ENCODE peak calls at places on chromosomes 3 and 15, in eight cellular contexts. H, V, F, D, A, X, J and Q are unnamed samples.

GRCh38 chr3:180680097-180680430 is 775 bp upstream of the CCDC39 start:
- DNase-seq in H (peak; percentile 49), V (no peak), F (peak; percentile 50), D (peak; percentile 30), A (no peak), X (peak; percentile 44), J (no peak), Q (no peak)

GRCh38 chr3:141681390-141681780 is 56.7 kb upstream of the RNF7 start:
- DNase-seq in H (no peak), V (no peak), F (no peak), D (no peak), A (no peak), X (no peak), J (no peak), Q (no peak)

GRCh38 chr3:160200328-160200727 is 24.9 kb upstream of the C3orf80 start:
- DNase-seq in H (no peak), V (peak; percentile 9), F (no peak), D (no peak), A (no peak), X (no peak), J (no peak), Q (no peak)

GRCh38 chr3:113531826-113532697 is at the start of gene SIDT1:
- DNase-seq in H (no peak), V (no peak), F (peak; percentile 83), D (peak; percentile 78), A (no peak), X (peak; percentile 55), J (peak; percentile 90), Q (no peak)

GRCh38 chr15:78421241-78421994 is 16.6 kb upstream of the IREB2 start:
- DNase-seq in H (no peak), V (no peak), F (no peak), D (no peak), A (no peak), X (no peak), J (no peak), Q (no peak)

GRCh38 chr3:38374221-38374620 is 27.6 kb downstream of the XYLB start:
- DNase-seq in H (no peak), V (no peak), F (no peak), D (no peak), A (no peak), X (no peak), J (no peak), Q (no peak)

GRCh38 chr3:67349551-67350174 is 304.7 kb downstream of the SUCLG2 start:
- DNase-seq in H (peak; percentile 30), V (peak; percentile 43), F (no peak), D (no peak), A (no peak), X (no peak), J (no peak), Q (no peak)

GRCh38 chr15:87878161-87878560 is 378.4 kb downstream of the NTRK3 start:
- DNase-seq in H (no peak), V (no peak), F (no peak), D (no peak), A (no peak), X (no peak), J (no peak), Q (no peak)

GRCh38 chr3:42013652-42014442 is 51.9 kb upstream of the ULK4 start:
- DNase-seq in H (no peak), V (no peak), F (peak; percentile 55), D (peak; percentile 51), A (no peak), X (peak; percentile 42), J (peak; percentile 92), Q (peak; percentile 23)

GRCh38 chr3:17770682-17771081 is 28.3 kb upstream of the TBC1D5 start:
- DNase-seq in H (no peak), V (no peak), F (no peak), D (no peak), A (no peak), X (no peak), J (no peak), Q (no peak)

GRCh38 chr3:154548341-154548740 is 118.4 kb upstream of the GPR149 start:
- DNase-seq in H (no peak), V (no peak), F (no peak), D (no peak), A (no peak), X (no peak), J (no peak), Q (no peak)

GRCh38 chr3:71254658-71255057 is 328.9 kb downstream of the FOXP1 start:
- DNase-seq in H (peak; percentile 69), V (peak; percentile 46), F (no peak), D (no peak), A (no peak), X (no peak), J (no peak), Q (no peak)

GRCh38 chr3:111283165-111283564 is 211.5 kb downstream of the NECTIN3 start:
- DNase-seq in H (no peak), V (no peak), F (no peak), D (no peak), A (no peak), X (no peak), J (no peak), Q (no peak)

GRCh38 chr3:111286749-111287148 is 215.1 kb downstream of the NECTIN3 start:
- DNase-seq in H (no peak), V (no peak), F (no peak), D (no peak), A (no peak), X (no peak), J (no peak), Q (no peak)

GRCh38 chr3:111285691-111286090 is 214.1 kb downstream of the NECTIN3 start:
- DNase-seq in H (no peak), V (no peak), F (no peak), D (no peak), A (no peak), X (no peak), J (no peak), Q (no peak)

GRCh38 chr3:111285188-111285547 is 213.6 kb downstream of the NECTIN3 start:
- DNase-seq in H (no peak), V (no peak), F (no peak), D (no peak), A (no peak), X (no peak), J (no peak), Q (no peak)

GRCh38 chr3:111284485-111285187 is 213.0 kb downstream of the NECTIN3 start:
- DNase-seq in H (no peak), V (no peak), F (no peak), D (no peak), A (no peak), X (no peak), J (no peak), Q (no peak)
- H3K4me1 ChIP-seq in H (no peaks in the 10 kb centered on the region), V (no peaks in the 10 kb centered on the region), F (no peaks in the 10 kb centered on the region), D (no peaks in the 10 kb centered on the region), A (no peaks in the 10 kb centered on the region), X (no peaks in the 10 kb centered on the region), J (no peaks in the 10 kb centered on the region), Q (no peaks in the 10 kb centered on the region)

DNA sequence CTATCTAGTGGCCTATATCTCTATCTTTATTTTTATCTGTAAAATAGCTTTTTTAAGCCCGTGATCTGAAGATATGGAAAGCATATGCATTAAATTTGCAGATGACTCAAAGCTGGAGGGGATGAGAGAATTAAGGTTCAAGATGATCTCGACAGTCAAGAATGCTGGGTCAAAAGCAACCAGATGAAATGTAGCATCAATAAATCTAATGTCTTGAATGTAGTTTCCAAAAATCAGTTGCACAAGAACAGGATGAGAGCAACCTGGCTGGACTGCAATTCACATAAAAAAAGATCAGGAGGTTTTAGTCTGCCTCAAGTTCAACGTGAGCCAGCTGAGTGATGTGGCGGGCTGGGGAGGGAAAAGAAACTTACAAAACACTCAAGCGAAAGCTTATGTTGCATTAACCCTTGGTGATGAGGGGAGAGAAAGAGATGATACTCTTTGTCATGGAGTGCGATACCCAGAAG is 221.3 kb upstream of the TLE3 start:
- DNase-seq in H (peak; percentile 84), V (peak; percentile 80), F (no peak), D (no peak), A (peak; percentile 18), X (no peak), J (no peak), Q (peak; percentile 19)
- H3K4me3 ChIP-seq in H (no peak overlapping the region), V (no peak overlapping the region), F (no peak overlapping the region), D (no peak overlapping the region), A (no peak overlapping the region), X (no peak overlapping the region), J (no peak overlapping the region), Q (no peak overlapping the region)

DNA sequence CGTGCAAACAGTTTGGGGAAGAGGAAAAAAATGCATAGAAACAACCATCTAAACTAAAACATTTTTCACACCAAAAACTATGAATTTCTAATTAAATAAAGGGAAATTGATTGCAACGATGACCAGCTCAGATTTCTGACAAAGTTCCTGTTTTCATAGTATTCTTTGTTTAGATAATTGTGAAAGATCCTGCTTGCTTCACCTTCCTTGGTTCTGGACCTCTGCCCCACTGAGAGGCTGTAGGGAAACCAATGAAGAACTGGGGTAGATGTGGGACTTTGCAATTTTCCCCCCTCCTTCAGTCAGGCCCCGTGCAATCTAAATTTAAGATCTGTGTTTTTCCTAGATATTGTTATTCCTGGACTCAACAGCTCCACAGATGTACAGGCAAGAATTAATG is 13.8 kb upstream of the TEX264 start:
- DNase-seq in H (no peak), V (no peak), F (no peak), D (no peak), A (no peak), X (no peak), J (no peak), Q (no peak)
- H3K36me3 ChIP-seq in H (peaks cover 1% of the 10 kb centered on the region), V (peaks cover 19% of the 10 kb centered on the region), F (peaks cover 32% of the 10 kb centered on the region), D (peaks cover 25% of the 10 kb centered on the region), A (no peaks in the 10 kb centered on the region), X (peaks cover 14% of the 10 kb centered on the region), J (peaks cover 37% of the 10 kb centered on the region), Q (peaks cover 27% of the 10 kb centered on the region)

DNA sequence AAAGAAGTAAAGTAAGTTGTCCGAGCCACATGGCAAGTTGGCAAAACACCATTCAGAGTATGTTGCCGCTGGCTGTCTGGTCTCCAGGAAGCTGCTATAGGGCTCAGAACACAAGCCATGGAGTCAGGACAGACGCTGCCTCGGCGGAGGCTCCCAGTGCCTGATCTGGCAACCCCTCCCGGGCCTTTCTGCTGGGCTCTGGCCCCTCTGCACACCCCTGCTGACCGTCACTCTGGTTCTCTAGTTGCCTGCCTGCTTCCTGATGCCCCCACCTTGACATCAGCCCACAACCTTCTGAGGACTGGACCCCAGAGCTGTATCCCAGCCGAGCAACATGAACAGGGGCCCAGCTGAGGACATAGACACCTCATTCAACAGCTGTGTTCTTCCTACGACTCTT is 39.1 kb downstream of the MGLL start:
- DNase-seq in H (no peak), V (no peak), F (no peak), D (no peak), A (no peak), X (no peak), J (peak; percentile 56), Q (no peak)
- H3K4me1 ChIP-seq in H (peaks cover 41% of the 10 kb centered on the region), V (peaks cover 20% of the 10 kb centered on the region), F (no peaks in the 10 kb centered on the region), D (no peaks in the 10 kb centered on the region), A (no peaks in the 10 kb centered on the region), X (peaks cover 44% of the 10 kb centered on the region), J (peaks cover 22% of the 10 kb centered on the region), Q (peaks cover 44% of the 10 kb centered on the region)